ENCODE peak calls at places on chromosome 18, in six cellular contexts. C is spleen, L is A549, G is gastrocnemius medialis, J is Peyer's patch, F is H1. M is an unnamed sample.

GRCh38 chr18:58863539-58864145 is 1.0 kb upstream of the ZNF532 start:
- DNase-seq in G (peak; percentile 44), L (no peak), C (peak; percentile 89), F (no peak), J (peak; percentile 64), M (no peak)

GRCh38 chr18:6561029-6561861 is 146.5 kb upstream of the L3MBTL4 start:
- DNase-seq in F (no peak), G (peak; percentile 24), C (no peak), L (no peak), J (no peak), M (no peak)

GRCh38 chr18:7754258-7754657 is 187.1 kb downstream of the PTPRM start:
- DNase-seq in G (no peak), F (no peak), J (no peak), C (no peak), L (no peak), M (no peak)

GRCh38 chr18:50089702-50090101 is 105.2 kb downstream of the MYO5B start:
- DNase-seq in C (no peak), G (no peak), L (no peak), J (no peak), F (no peak), M (no peak)

GRCh38 chr18:22433960-22434359 is 16.2 kb upstream of the CTAGE1 start:
- DNase-seq in G (no peak), J (no peak), C (no peak), L (no peak), F (no peak), M (no peak)

GRCh38 chr18:25658476-25658875 is 306.5 kb upstream of the ZNF521 start:
- DNase-seq in F (no peak), J (no peak), L (no peak), C (no peak), G (no peak), M (no peak)

GRCh38 chr18:2302628-2303516 is 268.4 kb downstream of the METTL4 start:
- DNase-seq in L (peak; percentile 56), F (no peak), J (no peak), C (no peak), G (no peak), M (no peak)

GRCh38 chr18:777021-777420 is 35.0 kb downstream of the YES1 start:
- DNase-seq in C (no peak), J (no peak), F (no peak), G (no peak), L (no peak), M (no peak)

GRCh38 chr18:79400591-79401381 is 5.1 kb downstream of the NFATC1 start:
- DNase-seq in F (no peak), L (no peak), G (no peak), J (peak; percentile 65), C (peak; percentile 88), M (no peak)

GRCh38 chr18:41732371-41732770 is 222.7 kb upstream of the PIK3C3 start:
- DNase-seq in F (no peak), J (no peak), G (no peak), C (no peak), L (no peak), M (no peak)

GRCh38 chr18:59881728-59882685 is 17.8 kb upstream of the PMAIP1 start:
- DNase-seq in L (no peak), G (no peak), C (no peak), F (no peak), J (no peak), M (no peak)

GRCh38 chr18:69898241-69898861 is 49.3 kb downstream of the CD226 start:
- DNase-seq in J (no peak), G (no peak), C (no peak), L (no peak), F (no peak), M (no peak)

GRCh38 chr18:54261894-54262293 is 7.4 kb upstream of the POLI start:
- DNase-seq in G (no peak), L (no peak), J (peak; percentile 68), C (no peak), F (no peak), M (no peak)

GRCh38 chr18:22434973-22435608 is 17.4 kb upstream of the CTAGE1 start:
- DNase-seq in L (no peak), J (no peak), C (no peak), F (no peak), G (no peak), M (no peak)

GRCh38 chr18:11149441-11150270 is at the start of gene PIEZO2:
- DNase-seq in F (no peak), J (no peak), G (peak; percentile 17), L (peak; percentile 47), C (peak; percentile 81), M (no peak)

GRCh38 chr18:55997156-55997561 is 409.2 kb upstream of the TCF4 start:
- DNase-seq in J (no peak), L (no peak), F (no peak), C (no peak), G (no peak), M (no peak)

GRCh38 chr18:55953326-55953725 is 365.3 kb upstream of the TCF4 start:
- DNase-seq in L (no peak), J (no peak), G (no peak), C (no peak), F (no peak), M (no peak)

GRCh38 chr18:68972176-68972575 is 174.3 kb downstream of the CCDC102B start:
- DNase-seq in F (no peak), J (no peak), G (no peak), L (no peak), C (no peak), M (no peak)

GRCh38 chr18:32346667-32347066 is 124.0 kb downstream of the GAREM1 start:
- DNase-seq in C (no peak), F (no peak), J (no peak), G (no peak), L (no peak), M (no peak)

GRCh38 chr18:24553886-24554285 is 93.4 kb downstream of the HRH4 start:
- DNase-seq in J (no peak), C (no peak), G (no peak), F (no peak), L (no peak), M (no peak)

GRCh38 chr18:24762417-24762816 is 302.0 kb downstream of the HRH4 start:
- DNase-seq in F (no peak), C (no peak), G (no peak), J (no peak), L (no peak), M (no peak)

GRCh38 chr18:32252461-32252860 is 62.6 kb downstream of the MEP1B start:
- DNase-seq in J (no peak), C (no peak), F (no peak), G (no peak), L (no peak), M (no peak)

GRCh38 chr18:47775961-47776360 is 154.5 kb downstream of the SMAD2 start:
- DNase-seq in L (no peak), F (no peak), J (no peak), C (no peak), G (no peak), M (no peak)

GRCh38 chr18:51278045-51278649 is 80.7 kb upstream of the MEX3C start:
- DNase-seq in C (no peak), J (no peak), F (peak; percentile 27), G (no peak), L (peak; percentile 21), M (no peak)

GRCh38 chr18:48922203-48922800 is 28.5 kb downstream of the SMAD7 start:
- DNase-seq in C (no peak), J (no peak), L (no peak), F (no peak), G (no peak), M (no peak)

GRCh38 chr18:75697493-75697892 is 270.0 kb upstream of the SMIM21 start:
- DNase-seq in C (no peak), G (no peak), F (no peak), L (no peak), J (no peak), M (no peak)

GRCh38 chr18:31206064-31206463 is 43.4 kb upstream of the DSC1 start:
- DNase-seq in G (no peak), F (no peak), C (no peak), L (no peak), J (no peak), M (no peak)
- H3K4me3 ChIP-seq in G (no peak overlapping the region), F (no peak overlapping the region), C (no peak overlapping the region), L (no peak overlapping the region), J (no peak overlapping the region), M (peak overlapping the region; percentile 32)

DNA sequence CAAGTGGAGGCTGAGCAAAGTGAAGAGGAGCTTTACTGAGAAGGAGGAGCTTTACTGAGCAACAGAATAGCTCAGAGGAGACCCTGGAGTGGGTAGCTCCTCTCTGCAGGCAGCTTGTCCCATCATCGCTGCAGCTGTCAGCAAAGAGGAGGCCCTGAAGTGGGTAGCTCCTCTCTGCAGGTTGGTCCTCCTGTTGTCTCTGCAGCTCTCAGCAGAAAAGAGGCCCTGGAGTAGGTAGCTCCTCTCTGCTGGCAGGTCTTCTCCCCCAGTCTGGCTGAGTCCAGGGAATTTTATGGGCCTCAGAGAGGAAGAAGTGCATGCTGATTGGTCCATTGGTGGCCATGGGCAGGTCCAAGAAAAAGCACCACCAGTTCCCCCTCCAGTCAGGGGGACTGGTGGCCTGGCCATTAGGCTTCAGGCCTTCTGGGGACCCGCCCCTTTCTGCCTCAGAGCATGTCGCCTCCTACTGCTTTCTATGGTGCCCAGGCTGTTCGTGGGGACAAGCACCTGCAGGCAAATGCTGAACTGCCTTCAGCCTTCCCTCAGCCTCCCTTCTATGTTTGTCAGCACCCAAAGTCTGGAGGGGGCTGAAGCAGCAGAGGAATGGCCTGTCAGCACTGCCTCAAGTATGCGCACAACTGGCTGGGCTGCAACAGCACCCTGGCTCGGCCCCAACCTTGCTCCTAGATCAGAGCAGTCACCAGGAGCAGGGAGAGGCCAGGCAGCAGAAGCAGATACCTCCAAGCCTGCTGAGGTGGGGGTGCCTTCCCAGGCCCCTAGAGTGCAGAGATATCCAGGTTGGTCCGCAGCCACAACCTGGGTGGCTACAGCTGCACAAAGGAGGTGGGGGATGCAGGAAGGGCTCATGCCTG is 5.9 kb downstream of the ZSCAN30 start:
- DNase-seq in J (no peak), C (no peak), G (no peak), F (no peak), L (no peak), M (no peak)
- H3K9me3 ChIP-seq in J (no peaks in the 10 kb centered on the region), C (no peaks in the 10 kb centered on the region), G (no peaks in the 10 kb centered on the region), F (peaks cover 19% of the 10 kb centered on the region), L (peaks cover 18% of the 10 kb centered on the region), M (no peaks in the 10 kb centered on the region)

GRCh38 chr18:8998481-8999217 is 103.8 kb upstream of the NDUFV2 start:
- DNase-seq in G (no peak), J (no peak), L (no peak), F (no peak), C (no peak), M (no peak)
- TF ChIP-seq POLR2A in G (no peak), J (no peak), L (no peak), F (no peak), C (no peak), M (no peak)

DNA sequence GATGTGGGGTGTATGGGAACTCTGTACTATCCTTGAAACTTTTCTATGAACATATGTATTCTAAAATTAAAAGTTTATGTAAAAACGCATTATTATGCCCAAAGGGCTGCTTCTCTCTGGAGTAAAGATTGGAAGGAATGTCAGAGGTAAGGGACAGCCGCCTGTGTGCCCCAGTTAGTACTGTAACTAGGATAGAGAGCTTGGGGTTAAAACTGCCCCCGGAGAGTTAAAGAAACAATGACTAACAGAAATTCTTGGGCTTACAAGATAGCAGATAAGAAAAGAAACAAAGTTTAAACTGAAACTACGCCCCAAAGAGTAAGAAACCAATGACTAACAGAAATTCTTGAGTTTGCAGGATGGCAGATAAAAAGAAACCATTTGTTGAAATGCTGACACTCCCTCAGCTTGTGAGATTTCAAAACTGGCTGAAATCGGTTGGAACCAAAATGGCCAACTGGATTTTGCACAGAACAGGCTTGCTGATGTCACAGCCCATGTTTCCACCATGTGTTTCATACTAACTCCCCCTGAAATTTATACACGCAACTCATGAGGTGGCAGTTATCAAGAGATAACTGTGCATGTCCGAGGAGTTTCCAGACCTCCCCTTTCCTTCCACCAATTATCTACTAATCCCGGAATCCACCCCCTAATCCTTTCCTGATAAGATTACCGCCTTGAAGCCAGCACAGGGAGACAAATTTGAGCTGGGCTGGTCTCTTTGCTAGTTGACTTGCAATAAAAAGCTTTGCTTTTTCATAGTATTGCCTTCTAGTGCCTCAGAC is 8.7 kb upstream of the TXNDC2 start:
- DNase-seq in F (no peak), L (peak; percentile 35), C (no peak), G (no peak), J (no peak), M (no peak)
- H3K4me3 ChIP-seq in F (no peak overlapping the region), L (peak overlapping the region; percentile 27), C (no peak overlapping the region), G (no peak overlapping the region), J (no peak overlapping the region), M (peak overlapping the region; percentile 10)

M was measured in esophagus squamous epithelium.